ENCODE peak calls at places on chromosomes 6 and 20, in five cellular contexts. One of them, this sample, is unnamed.

GRCh38 chr6:21595265-21595950 is 1.9 kb downstream of the SOX4 start:
- DNase-seq in GM12878: no peak
- DNase-seq in SK-N-SH: peak
- DNase-seq in HCT116: no peak
- DNase-seq in HepG2: no peak
- DNase-seq in this sample: no peak

GRCh38 chr6:30880563-30881252 is 3.6 kb upstream of the DDR1 start:
- DNase-seq in GM12878: no peak
- DNase-seq in SK-N-SH: peak
- DNase-seq in HepG2: no peak
- DNase-seq in HCT116: no peak
- DNase-seq in this sample: no peak

GRCh38 chr6:71385111-71385822 is 96.7 kb downstream of the OGFRL1 start:
- DNase-seq in SK-N-SH: no peak
- DNase-seq in HepG2: no peak
- DNase-seq in HCT116: no peak
- DNase-seq in GM12878: no peak
- DNase-seq in this sample: no peak

GRCh38 chr6:25844518-25844917 is 12.7 kb upstream of the SLC17A1 start:
- DNase-seq in HCT116: no peak
- DNase-seq in GM12878: no peak
- DNase-seq in SK-N-SH: peak
- DNase-seq in HepG2: no peak
- DNase-seq in this sample: no peak

GRCh38 chr6:46510656-46511055 is 19.4 kb upstream of the RCAN2 start:
- DNase-seq in HCT116: no peak
- DNase-seq in SK-N-SH: no peak
- DNase-seq in HepG2: no peak
- DNase-seq in GM12878: no peak
- DNase-seq in this sample: no peak

GRCh38 chr6:142372348-142372747 is 70.5 kb downstream of the ADGRG6 start:
- DNase-seq in HepG2: no peak
- DNase-seq in HCT116: peak
- DNase-seq in SK-N-SH: no peak
- DNase-seq in GM12878: no peak
- DNase-seq in this sample: no peak

GRCh38 chr6:11969092-11969491 is 43.0 kb upstream of the HIVEP1 start:
- DNase-seq in HepG2: no peak
- DNase-seq in SK-N-SH: no peak
- DNase-seq in GM12878: no peak
- DNase-seq in HCT116: no peak
- DNase-seq in this sample: no peak

GRCh38 chr6:39999006-39999867 is 65.0 kb upstream of the MOCS1 start:
- DNase-seq in SK-N-SH: no peak
- DNase-seq in GM12878: no peak
- DNase-seq in HepG2: no peak
- DNase-seq in HCT116: no peak
- DNase-seq in this sample: peak

GRCh38 chr6:162056745-162057144 is 670.8 kb downstream of the PRKN start:
- DNase-seq in HCT116: no peak
- DNase-seq in HepG2: peak
- DNase-seq in GM12878: no peak
- DNase-seq in SK-N-SH: no peak
- DNase-seq in this sample: no peak

GRCh38 chr20:58693226-58694006 is 816 bp downstream of the NPEPL1 start:
- DNase-seq in SK-N-SH: no peak
- DNase-seq in HCT116: no peak
- DNase-seq in HepG2: no peak
- DNase-seq in GM12878: no peak
- DNase-seq in this sample: no peak

GRCh38 chr20:33551778-33552177 is 61.9 kb downstream of the CBFA2T2 start:
- DNase-seq in SK-N-SH: no peak
- DNase-seq in HepG2: no peak
- DNase-seq in HCT116: no peak
- DNase-seq in GM12878: no peak
- DNase-seq in this sample: no peak

GRCh38 chr6:67683960-67684359 is 951.1 kb upstream of the ADGRB3 start:
- DNase-seq in HCT116: no peak
- DNase-seq in SK-N-SH: no peak
- DNase-seq in GM12878: no peak
- DNase-seq in HepG2: no peak
- DNase-seq in this sample: no peak

GRCh38 chr20:1827974-1828785 is 67.0 kb upstream of the SIRPA start:
- DNase-seq in GM12878: no peak
- DNase-seq in HepG2: peak
- DNase-seq in SK-N-SH: no peak
- DNase-seq in HCT116: peak
- DNase-seq in this sample: no peak

GRCh38 chr6:29746050-29746449 is 22.8 kb downstream of the HLA-F start:
- DNase-seq in HepG2: no peak
- DNase-seq in SK-N-SH: no peak
- DNase-seq in GM12878: no peak
- DNase-seq in HCT116: no peak
- DNase-seq in this sample: no peak

GRCh38 chr6:29746846-29747687 is 23.8 kb downstream of the HLA-F start:
- DNase-seq in GM12878: no peak
- DNase-seq in HepG2: no peak
- DNase-seq in HCT116: no peak
- DNase-seq in SK-N-SH: no peak
- DNase-seq in this sample: no peak

GRCh38 chr6:29749668-29750067 is 26.4 kb downstream of the HLA-F start:
- DNase-seq in SK-N-SH: no peak
- DNase-seq in HCT116: no peak
- DNase-seq in GM12878: no peak
- DNase-seq in HepG2: no peak
- DNase-seq in this sample: no peak

GRCh38 chr6:29748391-29749352 is 25.4 kb downstream of the HLA-F start:
- DNase-seq in HepG2: peak
- DNase-seq in GM12878: no peak
- DNase-seq in SK-N-SH: peak
- DNase-seq in HCT116: peak
- DNase-seq in this sample: peak

GRCh38 chr6:29747688-29748250 is 24.5 kb downstream of the HLA-F start:
- DNase-seq in SK-N-SH: peak
- DNase-seq in HepG2: no peak
- DNase-seq in HCT116: no peak
- DNase-seq in GM12878: no peak
- DNase-seq in this sample: peak
- TF ChIP-seq MAX in SK-N-SH: no peak
- TF ChIP-seq MAX in HepG2: no peak
- TF ChIP-seq MAX in HCT116: no peak
- TF ChIP-seq MAX in GM12878: no peak
- TF ChIP-seq MAX in this sample: no peak

GRCh38 chr6:154993026-154993425 is 2.1 kb upstream of the TIAM2 start:
- DNase-seq in HepG2: no peak
- DNase-seq in HCT116: no peak
- DNase-seq in GM12878: no peak
- DNase-seq in SK-N-SH: no peak
- DNase-seq in this sample: no peak

GRCh38 chr6:154996841-154997311 is 1.8 kb downstream of the TIAM2 start:
- DNase-seq in HepG2: no peak
- DNase-seq in GM12878: no peak
- DNase-seq in HCT116: no peak
- DNase-seq in SK-N-SH: no peak
- DNase-seq in this sample: no peak

GRCh38 chr6:154994881-154995240 is 254 bp upstream of the TIAM2 start:
- DNase-seq in HCT116: no peak
- DNase-seq in SK-N-SH: no peak
- DNase-seq in HepG2: no peak
- DNase-seq in GM12878: no peak
- DNase-seq in this sample: no peak

GRCh38 chr6:154993710-154994109 is 1.4 kb upstream of the TIAM2 start:
- DNase-seq in GM12878: no peak
- DNase-seq in HCT116: no peak
- DNase-seq in HepG2: no peak
- DNase-seq in SK-N-SH: peak
- DNase-seq in this sample: no peak

GRCh38 chr6:154995241-154996162 is at the start of gene TIAM2:
- DNase-seq in SK-N-SH: peak
- DNase-seq in GM12878: no peak
- DNase-seq in HepG2: no peak
- DNase-seq in HCT116: no peak
- DNase-seq in this sample: no peak
- TF ChIP-seq JUND in SK-N-SH: no peak
- TF ChIP-seq JUND in GM12878: no peak
- TF ChIP-seq JUND in HepG2: no peak
- TF ChIP-seq JUND in HCT116: no peak
- TF ChIP-seq JUND in this sample: no peak

DNA sequence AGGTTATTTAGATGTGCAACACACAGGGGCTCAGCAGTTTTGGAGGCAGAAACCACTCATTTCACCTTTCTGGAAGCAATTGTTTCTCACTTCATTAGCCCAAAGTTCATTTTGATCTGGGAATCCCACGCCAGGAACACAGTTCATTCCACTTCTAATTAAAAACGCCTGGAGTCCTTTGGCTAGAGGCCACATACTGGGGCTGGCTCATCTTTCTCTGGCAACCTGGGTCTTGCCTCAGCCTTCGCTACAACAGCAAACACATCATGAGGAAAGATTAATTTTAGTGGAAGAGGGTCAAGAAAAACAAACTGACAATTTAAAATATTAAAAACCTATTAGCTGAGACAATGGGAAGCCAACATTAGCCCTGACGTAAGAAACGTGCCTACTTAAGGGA is 69.8 kb downstream of the RFPL4B start:
- DNase-seq in SK-N-SH: no peak
- DNase-seq in GM12878: no peak
- DNase-seq in HepG2: no peak
- DNase-seq in HCT116: no peak
- DNase-seq in this sample: no peak
- TF ChIP-seq ZBTB33 in SK-N-SH: no peak
- TF ChIP-seq ZBTB33 in GM12878: no peak
- TF ChIP-seq ZBTB33 in HepG2: no peak
- TF ChIP-seq ZBTB33 in HCT116: no peak
- TF ChIP-seq ZBTB33 in this sample: no peak

GRCh38 chr20:9835302-9835701 is 3.6 kb downstream of the PAK5 start:
- DNase-seq in SK-N-SH: no peak
- DNase-seq in GM12878: no peak
- DNase-seq in HCT116: no peak
- DNase-seq in HepG2: no peak
- DNase-seq in this sample: no peak
- TF ChIP-seq MAX in SK-N-SH: no peak
- TF ChIP-seq MAX in GM12878: no peak
- TF ChIP-seq MAX in HCT116: no peak
- TF ChIP-seq MAX in HepG2: no peak
- TF ChIP-seq MAX in this sample: no peak

GRCh38 chr6:119210596-119210995 is 132.1 kb upstream of the FAM184A start:
- DNase-seq in HepG2: no peak
- DNase-seq in GM12878: no peak
- DNase-seq in HCT116: no peak
- DNase-seq in SK-N-SH: no peak
- DNase-seq in this sample: no peak

GRCh38 chr6:119207327-119207726 is 128.9 kb upstream of the FAM184A start:
- DNase-seq in HepG2: no peak
- DNase-seq in SK-N-SH: no peak
- DNase-seq in GM12878: no peak
- DNase-seq in HCT116: no peak
- DNase-seq in this sample: no peak

GRCh38 chr6:119205911-119206617 is 127.6 kb upstream of the FAM184A start:
- DNase-seq in HCT116: no peak
- DNase-seq in GM12878: peak
- DNase-seq in HepG2: no peak
- DNase-seq in SK-N-SH: no peak
- DNase-seq in this sample: no peak

GRCh38 chr6:119209452-119210205 is 131.2 kb upstream of the FAM184A start:
- DNase-seq in GM12878: peak
- DNase-seq in HepG2: no peak
- DNase-seq in SK-N-SH: no peak
- DNase-seq in HCT116: no peak
- DNase-seq in this sample: no peak

DNA sequence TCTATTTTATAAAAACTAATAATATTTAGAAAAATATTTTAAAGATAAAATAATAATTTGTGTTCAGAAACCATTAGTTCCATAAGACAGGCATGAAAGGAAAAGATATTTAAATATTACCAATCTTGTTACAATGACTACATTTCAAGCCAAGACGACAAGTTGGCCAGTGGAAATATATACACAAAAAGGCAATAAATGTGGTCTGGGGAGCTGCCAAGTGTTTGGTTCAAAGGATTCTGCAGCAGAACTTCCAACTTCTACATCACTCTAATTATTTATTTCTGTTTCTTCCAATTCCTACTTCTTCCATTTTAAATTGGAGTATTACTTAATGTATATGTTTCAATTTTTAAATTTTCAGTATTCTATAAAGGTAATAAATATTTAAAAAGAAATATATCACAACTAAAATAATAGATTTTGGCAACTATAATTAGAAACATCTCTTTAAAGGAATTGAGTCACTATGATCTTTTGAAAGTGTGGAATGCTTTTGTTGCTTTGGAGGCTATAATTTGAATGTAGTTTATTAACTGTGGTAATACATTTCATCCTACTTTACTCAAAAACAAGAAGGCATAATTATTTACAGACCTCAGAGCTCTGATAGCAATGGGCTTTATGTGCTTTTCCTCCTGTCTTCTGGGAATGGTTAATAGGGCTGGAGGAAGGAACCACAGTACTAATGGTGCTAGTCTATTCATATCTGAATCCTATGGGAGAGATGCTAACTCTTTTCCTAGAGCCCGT is 129.7 kb upstream of the FAM184A start:
- DNase-seq in SK-N-SH: no peak
- DNase-seq in HCT116: peak
- DNase-seq in HepG2: no peak
- DNase-seq in GM12878: no peak
- DNase-seq in this sample: no peak
- TF ChIP-seq JUND in SK-N-SH: no peak
- TF ChIP-seq JUND in HCT116: no peak
- TF ChIP-seq JUND in HepG2: no peak
- TF ChIP-seq JUND in GM12878: no peak
- TF ChIP-seq JUND in this sample: no peak

GRCh38 chr20:61253640-61254511 is 1.8 kb downstream of the CDH4 start:
- DNase-seq in SK-N-SH: peak
- DNase-seq in HCT116: no peak
- DNase-seq in GM12878: no peak
- DNase-seq in HepG2: no peak
- DNase-seq in this sample: no peak
- TF ChIP-seq ZBTB33 in SK-N-SH: no peak
- TF ChIP-seq ZBTB33 in HCT116: no peak
- TF ChIP-seq ZBTB33 in GM12878: no peak
- TF ChIP-seq ZBTB33 in HepG2: no peak
- TF ChIP-seq ZBTB33 in this sample: no peak

This sample was measured in K562.